ENCODE peak calls at places on chromosome 21, in four cellular contexts. N is A549, M is H1, P is HepG2. O is an unnamed sample.

GRCh38 chr21:34511154-34511553 is 856 bp downstream of the KCNE1 start:
- DNase-seq in N (no peak), M (no peak), P (no peak), O (no peak)

GRCh38 chr21:44736291-44737004 is 25.1 kb upstream of the TSPEAR start:
- DNase-seq in N (peak), M (peak), P (peak), O (no peak)

GRCh38 chr21:21714396-21714795 is 716.2 kb downstream of the NCAM2 start:
- DNase-seq in N (no peak), M (no peak), P (no peak), O (no peak)

GRCh38 chr21:25735895-25736597 is 1.3 kb downstream of the GABPA start:
- DNase-seq in N (no peak), M (no peak), P (peak), O (peak)

GRCh38 chr21:44006656-44007055 is 5.5 kb upstream of the TRAPPC10 start:
- DNase-seq in N (no peak), M (no peak), P (no peak), O (no peak)

GRCh38 chr21:36860736-36861594 is 105.5 kb downstream of the HLCS start:
- DNase-seq in N (no peak), M (no peak), P (peak), O (peak)

GRCh38 chr21:15848632-15849031 is 118.8 kb downstream of the USP25 start:
- DNase-seq in N (peak), M (no peak), P (no peak), O (no peak)

GRCh38 chr21:17429936-17430335 is 82.9 kb upstream of the CXADR start:
- DNase-seq in N (no peak), M (no peak), P (no peak), O (no peak)

GRCh38 chr21:43923391-43923790 is 58.4 kb downstream of the AGPAT3 start:
- DNase-seq in N (no peak), M (no peak), P (no peak), O (no peak)

GRCh38 chr21:14542638-14543037 is 3.5 kb downstream of the SAMSN1 start:
- DNase-seq in N (no peak), M (no peak), P (no peak), O (peak)

GRCh38 chr21:44261191-44261631 is 486 bp downstream of the DNMT3L start:
- DNase-seq in N (no peak), M (no peak), P (no peak), O (no peak)

GRCh38 chr21:25896657-25897056 is 161.9 kb downstream of the GABPA start:
- DNase-seq in N (no peak), M (no peak), P (no peak), O (no peak)

GRCh38 chr21:27047331-27048314 is 80.7 kb upstream of the ADAMTS5 start:
- DNase-seq in N (no peak), M (no peak), P (no peak), O (no peak)

GRCh38 chr21:17602874-17603273 is 9.8 kb downstream of the BTG3 start:
- DNase-seq in N (no peak), M (no peak), P (no peak), O (no peak)

GRCh38 chr21:16589046-16589445 is 859.3 kb downstream of the USP25 start:
- DNase-seq in N (no peak), M (no peak), P (no peak), O (no peak)

GRCh38 chr21:17931080-17931479 is 111.9 kb upstream of the C21orf91 start:
- DNase-seq in N (no peak), M (no peak), P (peak), O (peak)

GRCh38 chr21:44480200-44481065 is 25.1 kb downstream of the LRRC3 start:
- DNase-seq in N (no peak), M (no peak), P (no peak), O (no peak)

GRCh38 chr21:34043333-34043732 is 30.0 kb upstream of the MRPS6 start:
- DNase-seq in N (no peak), M (no peak), P (no peak), O (no peak)

GRCh38 chr21:41643246-41643966 is 123.4 kb downstream of the RIPK4 start:
- DNase-seq in N (no peak), M (no peak), P (no peak), O (no peak)

GRCh38 chr21:41642399-41642798 is 124.5 kb downstream of the RIPK4 start:
- DNase-seq in N (no peak), M (no peak), P (peak), O (no peak)

GRCh38 chr21:41640756-41641509 is 125.9 kb downstream of the RIPK4 start:
- DNase-seq in N (peak), M (no peak), P (no peak), O (no peak)

GRCh38 chr21:41641510-41641815 is 125.4 kb downstream of the RIPK4 start:
- DNase-seq in N (no peak), M (no peak), P (no peak), O (no peak)

GRCh38 chr21:41641821-41642368 is 125.0 kb downstream of the RIPK4 start:
- DNase-seq in N (peak), M (no peak), P (peak), O (no peak)
- TF ChIP-seq RNF2 in N (no peak), M (no peak), P (no peak), O (no peak)

GRCh38 chr21:39024538-39024937 is 158.7 kb downstream of the PSMG1 start:
- DNase-seq in N (no peak), M (no peak), P (no peak), O (no peak)
- TF ChIP-seq CTCF in N (no peak), M (no peak), P (no peak), O (no peak)

GRCh38 chr21:32515869-32516268 is 69.5 kb downstream of the TCP10L start:
- DNase-seq in N (no peak), M (no peak), P (no peak), O (no peak)

GRCh38 chr21:32520885-32521735 is 64.2 kb downstream of the TCP10L start:
- DNase-seq in N (no peak), M (no peak), P (no peak), O (peak)

GRCh38 chr21:32514275-32515055 is 70.9 kb downstream of the TCP10L start:
- DNase-seq in N (no peak), M (no peak), P (no peak), O (no peak)

GRCh38 chr21:32519945-32520884 is 65.1 kb downstream of the TCP10L start:
- DNase-seq in N (no peak), M (no peak), P (no peak), O (no peak)

GRCh38 chr21:32516729-32517649 is 68.3 kb downstream of the TCP10L start:
- DNase-seq in N (no peak), M (no peak), P (no peak), O (no peak)
- TF ChIP-seq RNF2 in N (no peak), M (no peak), P (no peak), O (no peak)

DNA sequence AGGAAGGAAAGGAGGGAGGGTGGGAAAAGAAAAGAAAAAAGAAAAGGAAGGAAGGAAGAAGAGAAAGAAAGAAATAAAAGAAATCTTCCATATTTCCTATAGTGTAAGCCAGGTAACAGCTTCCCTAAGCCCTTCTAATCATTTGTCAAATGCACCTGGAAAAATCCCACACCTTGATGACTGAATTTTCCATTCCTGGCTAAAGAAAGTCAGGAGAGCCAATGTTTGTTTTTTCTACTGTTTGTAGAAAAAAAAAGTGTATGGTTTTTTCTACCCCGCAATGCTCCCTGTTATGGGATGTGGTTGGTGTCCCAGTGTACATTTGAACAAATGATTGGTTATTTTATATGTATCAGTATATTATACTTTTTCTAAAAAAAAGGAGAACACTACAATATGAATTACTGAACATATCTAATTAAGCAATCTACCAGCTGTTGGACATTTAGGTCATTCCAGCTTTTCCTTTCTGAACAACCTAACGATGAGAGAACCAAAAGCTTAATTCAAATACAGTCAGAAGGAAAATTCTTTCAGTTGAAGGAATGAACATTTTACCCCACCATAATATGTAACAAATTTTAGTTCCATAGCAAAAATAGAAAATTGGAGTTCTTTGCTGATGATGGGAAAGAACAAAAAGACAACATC is 355.0 kb downstream of the SETD4 start:
- DNase-seq in N (no peak), M (no peak), P (no peak), O (no peak)
- TF ChIP-seq CTCF in N (no peak), M (no peak), P (no peak), O (no peak)

DNA sequence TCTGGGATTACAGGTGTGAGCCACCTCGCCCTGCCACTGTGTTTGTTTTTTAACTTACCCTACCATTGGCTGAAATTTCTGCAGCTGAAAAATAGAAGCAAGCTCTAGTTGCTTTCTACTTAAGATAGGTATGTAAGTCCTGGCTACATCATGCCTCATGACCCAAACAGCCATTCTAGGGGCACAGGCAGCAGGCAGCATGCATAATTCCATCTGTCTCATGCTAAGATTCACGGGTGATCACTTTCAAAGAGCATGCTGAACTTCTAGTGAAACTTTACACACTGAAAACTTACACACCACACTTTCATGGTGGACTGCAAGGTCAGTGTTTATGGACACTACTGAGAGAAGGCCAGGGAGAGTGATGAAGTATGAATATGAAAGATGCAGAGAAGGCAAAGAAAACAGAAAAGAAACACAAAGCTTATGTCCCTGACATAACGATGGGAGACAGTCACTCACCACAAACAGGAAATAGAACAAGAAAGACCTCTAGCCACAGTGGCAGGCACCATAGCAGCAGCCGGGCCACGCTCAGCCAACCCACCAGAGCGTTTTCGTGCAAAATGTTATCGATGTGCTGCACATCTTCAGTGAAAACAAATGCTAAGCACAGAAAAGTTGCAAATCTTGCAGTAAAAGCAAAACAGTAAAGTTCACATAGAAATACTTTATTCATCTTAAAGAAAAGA is 102.3 kb upstream of the TIAM1 start:
- DNase-seq in N (no peak), M (no peak), P (no peak), O (no peak)
- TF ChIP-seq RNF2 in N (no peak), M (no peak), P (no peak), O (no peak)

DNA sequence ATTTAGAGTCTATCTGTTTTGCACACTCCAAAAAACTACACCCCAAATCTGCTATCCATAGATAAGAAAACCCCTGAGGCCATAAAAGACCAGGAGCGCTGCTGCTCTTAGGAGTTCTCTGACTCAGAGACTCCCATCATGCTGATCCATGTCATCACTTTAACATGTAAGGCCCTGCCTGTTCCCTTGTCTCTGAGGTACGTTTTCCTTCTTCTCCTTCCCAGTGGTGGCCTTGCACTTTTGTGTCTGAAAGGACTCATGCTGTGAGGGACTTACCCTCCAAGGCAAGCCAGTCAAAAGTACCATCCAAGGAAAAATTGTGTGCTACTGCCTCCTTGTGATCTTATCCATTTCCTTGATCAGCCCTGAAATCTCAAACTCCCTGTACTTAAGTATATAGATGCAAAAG is 427.4 kb upstream of the NCAM2 start:
- DNase-seq in N (no peak), M (peak), P (no peak), O (peak)
- TF ChIP-seq CTCF in N (no peak), M (peak), P (no peak), O (no peak)

GRCh38 chr21:42414553-42414927 is 10.8 kb downstream of the UBASH3A start:
- DNase-seq in N (no peak), M (no peak), P (no peak), O (no peak)

GRCh38 chr21:42414066-42414465 is 10.4 kb downstream of the UBASH3A start:
- DNase-seq in N (no peak), M (no peak), P (no peak), O (no peak)

GRCh38 chr21:42414928-42415769 is 11.4 kb downstream of the UBASH3A start:
- DNase-seq in N (peak), M (no peak), P (no peak), O (peak)

GRCh38 chr21:42419845-42420244 is 16.1 kb downstream of the UBASH3A start:
- DNase-seq in N (no peak), M (no peak), P (no peak), O (no peak)

GRCh38 chr21:42417533-42417932 is 13.8 kb downstream of the UBASH3A start:
- DNase-seq in N (no peak), M (no peak), P (no peak), O (no peak)
- TF ChIP-seq RNF2 in N (no peak), M (no peak), P (no peak), O (no peak)

GRCh38 chr21:42373181-42373907 is 7.0 kb upstream of the TFF1 start:
- DNase-seq in N (no peak), M (no peak), P (no peak), O (peak)

GRCh38 chr21:42370894-42371654 is 4.7 kb upstream of the TFF1 start:
- DNase-seq in N (no peak), M (no peak), P (no peak), O (peak)

GRCh38 chr21:42367379-42368165 is 1.2 kb upstream of the TFF1 start:
- DNase-seq in N (no peak), M (no peak), P (no peak), O (no peak)

GRCh38 chr21:42366292-42367010 is at the start of gene TFF1:
- DNase-seq in N (peak), M (no peak), P (peak), O (peak)

GRCh38 chr21:42369821-42370220 is 3.5 kb upstream of the TFF1 start:
- DNase-seq in N (no peak), M (peak), P (no peak), O (no peak)
- TF ChIP-seq CTCF in N (no peak), M (peak), P (no peak), O (no peak)

GRCh38 chr21:46515109-46515508 is 56.4 kb downstream of the DIP2A start:
- DNase-seq in N (no peak), M (no peak), P (no peak), O (no peak)
- TF ChIP-seq RNF2 in N (no peak), M (no peak), P (no peak), O (no peak)